ENCODE peak calls at places on chromosomes 11 and 22, in five cellular contexts. P is IMR-90, Z is fibroblast of pulmonary artery, R is left ventricle myocardium inferior, C is brain microvascular endothelial cell. S is an unnamed sample.

GRCh38 chr11:63567044-63567840 is 4.1 kb upstream of the PLAAT2 start:
- DNase-seq in R (no peak), C (peak; percentile 86), P (peak; percentile 88), Z (peak; percentile 84), S (peak; percentile 88)

GRCh38 chr11:132048040-132048439 is 677.6 kb downstream of the NTM start:
- DNase-seq in Z (no peak), C (no peak), P (no peak), R (no peak), S (no peak)

GRCh38 chr11:131694526-131695424 is 324.4 kb downstream of the NTM start:
- DNase-seq in Z (peak; percentile 81), C (peak; percentile 70), R (peak; percentile 80), P (peak; percentile 69), S (peak; percentile 72)

GRCh38 chr11:118342503-118343161 is at the start of gene CD3D:
- DNase-seq in C (no peak), R (no peak), Z (no peak), P (no peak), S (no peak)

GRCh38 chr11:16891964-16892363 is 122.2 kb downstream of the PLEKHA7 start:
- DNase-seq in C (peak; percentile 62), P (peak; percentile 70), Z (peak; percentile 18), R (no peak), S (peak; percentile 50)

GRCh38 chr11:105783216-105783615 is 173.3 kb downstream of the GRIA4 start:
- DNase-seq in Z (no peak), R (no peak), P (no peak), C (no peak), S (no peak)

GRCh38 chr11:66600219-66600923 is 7.4 kb downstream of the CCS start:
- DNase-seq in C (no peak), Z (peak; percentile 31), P (peak; percentile 36), R (no peak), S (peak; percentile 28)

GRCh38 chr22:19201130-19201857 is 22.8 kb upstream of the SLC25A1 start:
- DNase-seq in P (no peak), C (no peak), Z (no peak), R (no peak), S (no peak)

GRCh38 chr11:87628161-87628560 is 547.1 kb downstream of the RAB38 start:
- DNase-seq in P (no peak), R (no peak), C (no peak), Z (no peak), S (no peak)

GRCh38 chr11:18668131-18668530 is 30.4 kb upstream of the TMEM86A start:
- DNase-seq in C (no peak), Z (no peak), R (no peak), P (no peak), S (no peak)

GRCh38 chr11:118277312-118277711 is 13.2 kb upstream of the MPZL2 start:
- DNase-seq in Z (peak; percentile 54), P (peak; percentile 36), C (no peak), R (no peak), S (peak; percentile 6)

GRCh38 chr22:44972363-44973083 is 37.3 kb downstream of the PHF21B start:
- DNase-seq in C (no peak), P (peak; percentile 3), Z (no peak), R (no peak), S (no peak)

GRCh38 chr11:69638941-69639681 is 1.8 kb upstream of the CCND1 start:
- DNase-seq in P (peak; percentile 97), C (peak; percentile 97), Z (peak; percentile 97), R (peak; percentile 94), S (peak; percentile 99)

GRCh38 chr11:61814242-61814957 is 2.4 kb downstream of the FADS1 start:
- DNase-seq in P (no peak), R (no peak), C (peak; percentile 36), Z (peak; percentile 49), S (no peak)

GRCh38 chr11:34351687-34352469 is 5.9 kb downstream of the ABTB2 start:
- DNase-seq in Z (no peak), P (no peak), R (no peak), C (no peak), S (no peak)

GRCh38 chr22:32473388-32473952 is 1.1 kb upstream of the FBXO7 start:
- DNase-seq in C (peak; percentile 65), Z (peak; percentile 76), R (no peak), P (peak; percentile 70), S (peak; percentile 53)

GRCh38 chr11:33952805-33953204 is 60.9 kb upstream of the LMO2 start:
- DNase-seq in C (no peak), P (no peak), Z (no peak), R (no peak), S (no peak)

GRCh38 chr11:60251485-60252207 is 8.7 kb upstream of the MS4A4E start:
- DNase-seq in R (no peak), P (no peak), C (peak; percentile 2), Z (peak; percentile 33), S (peak; percentile 7)

GRCh38 chr22:46619240-46619829 is 851 bp upstream of the GRAMD4 start:
- DNase-seq in R (no peak), Z (no peak), P (no peak), C (no peak), S (no peak)

GRCh38 chr11:75388386-75389275 is 10.7 kb upstream of the RPS3 start:
- DNase-seq in R (peak; percentile 54), C (peak; percentile 69), Z (peak; percentile 88), P (peak; percentile 81), S (peak; percentile 60)

GRCh38 chr22:47943729-47944700 is 1181.6 kb downstream of the TBC1D22A start:
- DNase-seq in R (no peak), C (no peak), Z (no peak), P (no peak), S (no peak)

GRCh38 chr22:23395476-23396361 is 184.4 kb downstream of the IGLL1 start:
- DNase-seq in R (no peak), C (no peak), P (no peak), Z (no peak), S (no peak)

GRCh38 chr11:113106507-113106906 is 145.3 kb downstream of the NCAM1 start:
- DNase-seq in R (no peak), C (peak; percentile 31), P (peak; percentile 5), Z (peak; percentile 59), S (peak; percentile 1)

GRCh38 chr22:44750481-44750880 is 1.9 kb upstream of the ARHGAP8 start:
- DNase-seq in R (no peak), P (no peak), Z (no peak), C (no peak), S (no peak)

GRCh38 chr11:96136623-96137313 is 206.2 kb downstream of the MAML2 start:
- DNase-seq in P (no peak), Z (peak; percentile 41), R (no peak), C (no peak), S (peak; percentile 29)

GRCh38 chr11:10674991-10675440 is 18.5 kb downstream of the IRAG1 start:
- DNase-seq in R (peak; percentile 47), P (no peak), Z (no peak), C (no peak), S (no peak)

GRCh38 chr22:35314161-35314942 is 14.7 kb downstream of the TOM1 start:
- DNase-seq in P (no peak), C (no peak), R (no peak), Z (no peak), S (no peak)

GRCh38 chr11:103234974-103235373 is 125.7 kb downstream of the DYNC2H1 start:
- DNase-seq in C (no peak), P (peak; percentile 89), R (no peak), Z (peak; percentile 56), S (peak; percentile 25)

GRCh38 chr11:133243832-133244231 is 288.5 kb downstream of the OPCML start:
- DNase-seq in Z (no peak), R (no peak), C (no peak), P (no peak), S (no peak)
- TF ChIP-seq CTCF in Z (no peak), R (no peak), C (no peak), P (no peak), S (no peak)

GRCh38 chr11:13831707-13832106 is 130.8 kb upstream of the SPON1 start:
- DNase-seq in R (no peak), C (no peak), Z (no peak), P (no peak), S (no peak)
- H3K4me3 ChIP-seq in R (no peak overlapping the region), C (no peak overlapping the region), Z (no peak overlapping the region), P (no peak overlapping the region), S (no peak overlapping the region)

DNA sequence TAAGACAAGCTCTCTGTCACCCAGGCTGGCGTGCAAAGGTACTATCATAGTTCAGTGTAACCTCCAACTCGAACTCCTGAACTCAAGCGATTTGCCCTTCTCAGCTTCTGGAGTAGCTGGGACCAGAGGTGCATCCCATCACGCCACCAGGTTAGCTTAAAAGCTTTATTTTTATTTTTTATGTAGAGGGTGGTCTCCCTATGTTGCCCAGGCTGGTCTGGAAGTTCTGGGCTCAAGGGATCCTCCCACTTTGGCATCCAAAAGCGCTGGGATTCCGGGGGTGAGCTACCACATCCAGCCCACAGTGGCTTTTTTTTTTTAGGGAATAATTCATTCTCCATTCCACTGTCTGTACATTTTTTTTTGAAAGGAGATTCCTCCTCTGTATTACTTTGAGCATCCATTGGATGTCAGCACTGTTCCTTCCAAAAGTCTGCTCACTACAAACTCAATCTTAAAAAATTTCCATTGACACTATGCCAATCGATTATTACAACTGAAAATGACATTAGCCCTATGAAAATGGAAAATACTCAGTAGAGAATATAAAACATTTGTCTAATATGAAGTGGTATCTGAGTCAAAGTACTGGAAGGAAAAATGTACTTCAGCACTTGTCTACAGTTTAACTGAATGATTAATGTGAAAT is 1.3 kb upstream of the LPXN start:
- DNase-seq in P (peak; percentile 66), C (peak; percentile 38), Z (peak; percentile 62), R (no peak), S (peak; percentile 73)
- TF ChIP-seq CTCF in P (peak; percentile 68), C (peak; percentile 38), Z (peak; percentile 53), R (peak; percentile 61), S (peak; percentile 41)

DNA sequence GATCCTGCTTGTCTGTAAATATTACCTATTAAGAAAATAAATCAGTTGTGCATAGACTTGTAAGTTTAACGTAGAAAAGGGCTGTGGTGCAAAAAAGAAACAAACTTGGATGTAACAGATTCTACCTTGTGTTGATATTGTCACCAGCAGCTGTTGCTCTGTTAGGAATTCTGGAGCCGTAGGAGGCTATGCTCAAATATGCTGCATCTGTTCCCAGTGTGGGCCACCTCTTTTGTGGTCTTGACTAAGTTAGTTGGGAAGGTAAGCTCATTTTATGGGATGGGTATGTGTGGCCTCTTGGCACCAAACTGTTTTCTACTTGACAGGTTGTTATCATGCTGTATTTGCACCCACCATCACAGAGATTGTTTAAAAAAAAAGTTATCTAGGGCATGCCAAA is 29.4 kb upstream of the RAG2 start:
- DNase-seq in C (no peak), Z (no peak), P (no peak), R (no peak), S (no peak)
- H3K4me3 ChIP-seq in C (no peak overlapping the region), Z (no peak overlapping the region), P (no peak overlapping the region), R (no peak overlapping the region), S (no peak overlapping the region)

DNA sequence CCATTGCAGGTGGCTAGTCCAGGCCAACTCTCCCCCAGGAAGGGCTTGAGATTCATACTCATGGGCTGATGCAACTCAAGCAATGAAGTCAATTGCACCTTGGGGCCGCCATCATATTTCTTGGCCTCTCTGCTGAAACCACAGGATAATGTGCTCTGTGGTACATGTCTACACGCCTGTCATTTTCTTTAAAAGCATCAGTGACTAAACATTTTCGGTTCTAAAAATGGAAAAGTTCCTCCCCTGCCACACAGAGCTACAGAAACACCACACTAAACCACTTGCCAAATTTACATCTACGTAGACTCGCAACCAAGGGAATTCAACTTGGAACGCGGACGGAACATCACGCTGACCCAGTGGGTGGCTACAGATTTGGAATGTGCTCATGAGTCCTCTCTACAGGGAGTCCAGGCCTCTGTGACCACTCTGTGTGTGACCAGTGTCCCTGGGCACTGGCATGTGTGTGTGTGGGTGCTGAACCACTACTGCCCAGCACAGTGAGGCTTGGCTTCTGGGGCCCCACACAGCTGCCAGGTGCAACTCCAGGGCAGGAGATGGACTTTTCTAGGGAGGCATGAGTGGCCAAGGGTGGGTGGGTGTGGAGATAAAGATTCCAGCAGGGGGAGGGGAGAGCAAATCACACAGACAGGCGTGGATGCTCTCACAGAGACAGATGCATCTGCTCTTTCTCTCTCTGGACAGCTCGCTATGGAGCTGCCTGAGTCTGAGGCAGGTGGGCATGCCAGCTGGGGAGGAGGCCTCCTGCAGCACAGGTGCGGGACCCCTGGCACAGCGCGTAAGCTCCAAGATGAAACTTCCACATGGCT is 261.9 kb downstream of the CTTN start:
- DNase-seq in P (no peak), C (no peak), Z (no peak), R (no peak), S (no peak)
- TF ChIP-seq CTCF in P (no peak), C (no peak), Z (no peak), R (no peak), S (no peak)

S was measured in foreskin fibroblast.